ENCODE peak calls at places on chromosomes 11 and 22, in six cellular contexts. Q is H9, T is H1, D is IMR-90, Z is mesenchymal stem cell, X is trophoblast cell. N is an unnamed sample.

GRCh38 chr11:65625628-65626342 is 10.2 kb downstream of the PCNX3 start:
- DNase-seq in T (peak; percentile 70), Z (no peak), X (peak; percentile 37), D (no peak), Q (peak; percentile 61), N (no peak)

GRCh38 chr11:92769125-92769524 is 200.3 kb upstream of the MTNR1B start:
- DNase-seq in T (no peak), Q (no peak), D (no peak), Z (no peak), X (no peak), N (no peak)

GRCh38 chr11:134731562-134731961 is 319.5 kb upstream of the B3GAT1 start:
- DNase-seq in D (no peak), Z (no peak), Q (peak; percentile 81), T (peak; percentile 70), X (no peak), N (peak; percentile 59)

GRCh38 chr11:117796456-117797428 is at the start of gene DSCAML1:
- DNase-seq in Z (no peak), X (no peak), D (no peak), Q (no peak), T (peak; percentile 77), N (no peak)

GRCh38 chr22:45977003-45977395 is at the start of gene WNT7B:
- DNase-seq in X (peak; percentile 68), Q (no peak), D (no peak), T (no peak), Z (no peak), N (no peak)

GRCh38 chr11:8689726-8690255 is 7.2 kb downstream of the RPL27A start:
- DNase-seq in D (peak; percentile 38), Z (no peak), T (no peak), Q (peak; percentile 15), X (no peak), N (no peak)

GRCh38 chr22:24153959-24154358 is 27.3 kb upstream of the SUSD2 start:
- DNase-seq in Z (no peak), Q (no peak), X (no peak), T (no peak), D (no peak), N (no peak)

GRCh38 chr22:23862103-23862502 is 4.4 kb downstream of the SLC2A11 start:
- DNase-seq in Q (peak; percentile 71), X (peak; percentile 44), T (peak; percentile 55), D (peak; percentile 52), Z (peak; percentile 49), N (no peak)

GRCh38 chr11:124331873-124332272 is 11.9 kb upstream of the OR8D2 start:
- DNase-seq in Z (no peak), X (no peak), T (no peak), Q (no peak), D (no peak), N (no peak)

GRCh38 chr22:44357962-44358553 is 45.3 kb upstream of the SHISAL1 start:
- DNase-seq in Z (peak; percentile 59), T (no peak), Q (no peak), X (no peak), D (peak; percentile 24), N (no peak)

GRCh38 chr11:77072851-77073327 is 6.1 kb downstream of the CAPN5 start:
- DNase-seq in T (no peak), X (no peak), Z (no peak), Q (peak; percentile 17), D (no peak), N (no peak)

GRCh38 chr11:104782377-104782754 is 115.9 kb downstream of the CASP12 start:
- DNase-seq in T (no peak), X (no peak), D (no peak), Z (no peak), Q (peak; percentile 32), N (no peak)

GRCh38 chr11:109851780-109852390 is 241.3 kb upstream of the ZC3H12C start:
- DNase-seq in D (peak; percentile 31), T (no peak), X (no peak), Q (no peak), Z (no peak), N (no peak)

GRCh38 chr11:100914415-100914814 is 215.2 kb downstream of the PGR start:
- DNase-seq in T (no peak), X (no peak), Q (no peak), D (no peak), Z (no peak), N (no peak)

GRCh38 chr11:12680940-12681258 is 6.7 kb downstream of the TEAD1 start:
- DNase-seq in Z (no peak), T (no peak), X (peak; percentile 43), D (no peak), Q (no peak), N (no peak)

GRCh38 chr11:12682730-12683500 is 8.7 kb downstream of the TEAD1 start:
- DNase-seq in X (peak; percentile 96), D (no peak), Q (no peak), T (no peak), Z (no peak), N (no peak)

GRCh38 chr11:12680246-12680939 is 6.2 kb downstream of the TEAD1 start:
- DNase-seq in Z (peak; percentile 96), X (peak; percentile 84), Q (peak; percentile 96), D (peak; percentile 91), T (peak; percentile 88), N (peak; percentile 85)

GRCh38 chr11:12682288-12682687 is 8.1 kb downstream of the TEAD1 start:
- DNase-seq in D (no peak), Q (no peak), T (no peak), X (peak; percentile 51), Z (no peak), N (no peak)

GRCh38 chr11:12681462-12681861 is 7.2 kb downstream of the TEAD1 start:
- DNase-seq in T (no peak), X (peak; percentile 32), Q (no peak), D (no peak), Z (no peak), N (no peak)
- H3K4ac ChIP-seq in T (peak overlapping the region; percentile 24), X (peak overlapping the region; percentile 61), Q (no peak overlapping the region), D (peak overlapping the region; percentile 17), Z (no peak overlapping the region), N (no peak overlapping the region)

DNA sequence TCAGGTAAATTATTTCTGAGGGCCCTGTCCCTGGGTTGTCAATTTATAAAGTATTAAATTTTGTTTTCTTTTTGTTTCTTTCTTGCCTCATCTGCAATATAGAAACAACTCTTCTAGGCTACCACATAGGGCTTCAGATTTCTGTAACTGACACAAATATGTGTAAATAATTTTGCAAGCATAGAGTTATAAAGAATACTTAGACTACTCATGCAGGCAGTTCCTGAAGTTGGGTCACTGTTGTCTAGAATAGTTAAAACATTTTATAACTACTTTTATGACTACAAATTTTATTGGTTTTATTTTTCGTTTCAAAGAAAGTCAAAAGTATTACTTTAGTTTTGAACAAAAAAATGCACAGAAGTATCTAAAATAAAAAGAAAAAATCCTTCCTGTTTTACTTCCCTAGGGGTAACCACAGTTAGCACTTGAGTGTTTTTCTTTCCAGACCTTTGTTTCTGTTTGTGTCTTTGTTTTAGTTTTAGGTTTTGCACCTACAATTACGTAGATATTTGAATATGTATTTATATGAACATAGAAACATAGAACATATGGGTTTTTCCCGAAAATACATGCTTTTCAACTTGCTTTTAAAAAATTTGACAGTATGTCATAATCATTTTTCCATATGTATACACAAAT is 12.4 kb upstream of the TMEM123 start:
- DNase-seq in D (no peak), Q (no peak), T (no peak), Z (no peak), X (no peak), N (no peak)
- H4K91ac ChIP-seq in D (no peak overlapping the region), Q (no peak overlapping the region), T (no peak overlapping the region), Z (no peak overlapping the region), X (no peak overlapping the region), N (no peak overlapping the region)

GRCh38 chr11:69438286-69438920 is 43.1 kb upstream of the LINC01488 start:
- DNase-seq in Z (no peak), X (no peak), Q (no peak), T (no peak), D (no peak), N (no peak)
- H3K4ac ChIP-seq in Z (no peak overlapping the region), X (peak overlapping the region; percentile 14), Q (no peak overlapping the region), T (peak overlapping the region; percentile 39), D (peak overlapping the region; percentile 39), N (no peak overlapping the region)

GRCh38 chr11:6736495-6737121 is 35.2 kb downstream of the OR2AG2 start:
- DNase-seq in Z (no peak), T (no peak), Q (no peak), X (no peak), D (no peak), N (no peak)

GRCh38 chr11:6737872-6738466 is 33.8 kb downstream of the OR2AG2 start:
- DNase-seq in T (peak; percentile 47), Q (peak; percentile 38), Z (peak; percentile 51), X (peak; percentile 75), D (peak; percentile 34), N (no peak)

GRCh38 chr11:6735306-6735705 is 36.5 kb downstream of the OR2AG2 start:
- DNase-seq in Z (no peak), X (no peak), D (no peak), Q (no peak), T (no peak), N (no peak)

GRCh38 chr11:6734616-6735015 is 37.2 kb downstream of the OR2AG2 start:
- DNase-seq in X (no peak), D (no peak), Q (no peak), T (no peak), Z (no peak), N (no peak)

GRCh38 chr11:6733326-6734030 is 38.3 kb downstream of the OR2AG2 start:
- DNase-seq in Z (no peak), T (no peak), X (no peak), D (no peak), Q (no peak), N (no peak)
- H4K91ac ChIP-seq in Z (no peak overlapping the region), T (no peak overlapping the region), X (no peak overlapping the region), D (no peak overlapping the region), Q (no peak overlapping the region), N (no peak overlapping the region)

DNA sequence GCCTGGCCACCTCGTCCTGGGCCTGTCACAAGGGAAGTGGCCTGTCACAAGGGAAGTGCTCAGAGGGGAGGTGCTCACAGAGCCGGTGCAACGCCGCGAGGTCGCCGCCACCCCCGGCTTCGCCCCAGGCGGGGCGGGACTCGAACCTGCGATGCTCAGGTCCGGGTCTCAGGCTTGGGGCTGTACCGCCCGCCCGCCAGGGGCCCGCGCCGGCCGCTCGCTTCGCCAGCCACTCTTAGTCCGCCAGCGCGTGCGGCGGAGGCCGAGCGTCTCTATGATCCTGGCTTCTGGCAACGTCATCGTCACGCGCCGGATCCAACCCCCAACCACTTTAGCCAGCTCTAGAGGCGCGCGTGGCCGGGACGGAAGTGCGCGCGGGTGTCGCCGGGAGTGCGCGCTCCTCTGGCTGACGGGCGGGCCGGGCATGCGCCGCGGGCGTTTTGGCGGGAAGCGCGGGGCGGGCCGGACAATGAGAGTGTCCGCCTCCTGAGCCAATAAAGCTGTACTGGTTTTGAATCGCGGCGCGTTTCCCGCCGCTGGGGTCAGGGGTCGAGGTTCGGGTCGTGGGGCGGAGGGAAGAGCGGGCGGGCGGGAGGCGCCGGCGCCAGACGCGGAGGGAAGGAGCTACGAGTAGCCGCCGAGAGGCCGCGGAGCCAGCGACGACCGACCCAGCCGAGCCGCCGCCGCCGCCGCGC is at the start of gene TRMT2A:
- DNase-seq in T (peak; percentile 98), Z (peak; percentile 98), Q (peak; percentile 98), D (peak; percentile 98), X (peak; percentile 99), N (peak; percentile 99)
- H3K4ac ChIP-seq in T (peak within 1 kb of the TSS; percentile 97), Z (peak within 1 kb of the TSS; percentile 96), Q (peak within 1 kb of the TSS; percentile 98), D (peak within 1 kb of the TSS; percentile 90), X (peak within 1 kb of the TSS; percentile 99), N (peak within 1 kb of the TSS; percentile 90)

GRCh38 chr11:68146704-68147474 is 25.7 kb upstream of the CHKA start:
- DNase-seq in Z (peak; percentile 18), T (no peak), Q (no peak), X (no peak), D (peak; percentile 50), N (no peak)
- H4K91ac ChIP-seq in Z (no peak overlapping the region), T (no peak overlapping the region), Q (no peak overlapping the region), X (no peak overlapping the region), D (no peak overlapping the region), N (no peak overlapping the region)

GRCh38 chr11:46277623-46278386 is at the start of gene CREB3L1:
- DNase-seq in Z (no peak), T (peak; percentile 80), X (no peak), Q (peak; percentile 69), D (no peak), N (no peak)
- H3K4ac ChIP-seq in Z (peak within 1 kb of the TSS; percentile 88), T (no peak within 1 kb of the TSS), X (peak within 1 kb of the TSS; percentile 66), Q (no peak within 1 kb of the TSS), D (peak within 1 kb of the TSS; percentile 98), N (no peak within 1 kb of the TSS)